ENCODE peak calls at places on chromosomes 5 and 9, in ten cellular contexts. One of them, this sample, is unnamed.
A peak's percentile ranks its signal among the peaks of the same experiment; 100 is the strongest.

GRCh38 chr5:78659714-78660113 is 11.1 kb upstream of the LHFPL2 start:
- DNase-seq in GM20000: no peak
- DNase-seq in Calu3: no peak
- DNase-seq in fibroblast of the aortic adventitia: peak; percentile 86
- DNase-seq in A673: no peak
- DNase-seq in glutamatergic neuron: no peak
- DNase-seq in suprapubic skin: no peak
- DNase-seq in natural killer cell: no peak
- DNase-seq in RWPE1: no peak
- DNase-seq in CD8-positive, alpha-beta T cell: no peak
- DNase-seq in this sample: no peak

GRCh38 chr5:151005975-151006576 is 14.3 kb upstream of the GPX3 start:
- DNase-seq in glutamatergic neuron: no peak
- DNase-seq in RWPE1: no peak
- DNase-seq in suprapubic skin: peak; percentile 92
- DNase-seq in natural killer cell: no peak
- DNase-seq in CD8-positive, alpha-beta T cell: no peak
- DNase-seq in Calu3: no peak
- DNase-seq in A673: no peak
- DNase-seq in GM20000: no peak
- DNase-seq in fibroblast of the aortic adventitia: peak; percentile 85
- DNase-seq in this sample: no peak

GRCh38 chr5:72106922-72107873 is at the start of gene MAP1B:
- DNase-seq in Calu3: peak; percentile 48
- DNase-seq in fibroblast of the aortic adventitia: peak; percentile 64
- DNase-seq in CD8-positive, alpha-beta T cell: no peak
- DNase-seq in natural killer cell: no peak
- DNase-seq in A673: peak; percentile 88
- DNase-seq in RWPE1: peak; percentile 38
- DNase-seq in glutamatergic neuron: peak; percentile 94
- DNase-seq in GM20000: peak; percentile 49
- DNase-seq in suprapubic skin: peak; percentile 81
- DNase-seq in this sample: peak; percentile 40

GRCh38 chr5:74035521-74035937 is 409.5 kb downstream of the ARHGEF28 start:
- DNase-seq in Calu3: peak; percentile 49
- DNase-seq in CD8-positive, alpha-beta T cell: no peak
- DNase-seq in suprapubic skin: no peak
- DNase-seq in A673: peak; percentile 29
- DNase-seq in GM20000: peak; percentile 36
- DNase-seq in natural killer cell: no peak
- DNase-seq in glutamatergic neuron: no peak
- DNase-seq in RWPE1: peak; percentile 60
- DNase-seq in fibroblast of the aortic adventitia: peak; percentile 80
- DNase-seq in this sample: peak; percentile 29

GRCh38 chr9:137317979-137318511 is 16.0 kb upstream of the NRARP start:
- DNase-seq in Calu3: no peak
- DNase-seq in GM20000: peak; percentile 31
- DNase-seq in glutamatergic neuron: no peak
- DNase-seq in CD8-positive, alpha-beta T cell: no peak
- DNase-seq in A673: no peak
- DNase-seq in natural killer cell: no peak
- DNase-seq in fibroblast of the aortic adventitia: no peak
- DNase-seq in RWPE1: no peak
- DNase-seq in suprapubic skin: no peak
- DNase-seq in this sample: no peak

GRCh38 chr5:96993760-96994159 is 57.9 kb downstream of the LNPEP start:
- DNase-seq in natural killer cell: no peak
- DNase-seq in RWPE1: no peak
- DNase-seq in Calu3: no peak
- DNase-seq in GM20000: no peak
- DNase-seq in fibroblast of the aortic adventitia: no peak
- DNase-seq in CD8-positive, alpha-beta T cell: no peak
- DNase-seq in glutamatergic neuron: no peak
- DNase-seq in suprapubic skin: no peak
- DNase-seq in A673: no peak
- DNase-seq in this sample: no peak

GRCh38 chr5:21817668-21818419 is 1035.3 kb downstream of the CDH12 start:
- DNase-seq in A673: peak; percentile 65
- DNase-seq in GM20000: no peak
- DNase-seq in glutamatergic neuron: no peak
- DNase-seq in natural killer cell: no peak
- DNase-seq in CD8-positive, alpha-beta T cell: no peak
- DNase-seq in Calu3: no peak
- DNase-seq in fibroblast of the aortic adventitia: peak; percentile 3
- DNase-seq in RWPE1: no peak
- DNase-seq in suprapubic skin: no peak
- DNase-seq in this sample: no peak

GRCh38 chr5:169050146-169050571 is 250.8 kb downstream of the SLIT3 start:
- DNase-seq in suprapubic skin: no peak
- DNase-seq in glutamatergic neuron: no peak
- DNase-seq in CD8-positive, alpha-beta T cell: no peak
- DNase-seq in natural killer cell: no peak
- DNase-seq in fibroblast of the aortic adventitia: peak; percentile 77
- DNase-seq in GM20000: no peak
- DNase-seq in RWPE1: peak; percentile 15
- DNase-seq in Calu3: no peak
- DNase-seq in A673: no peak
- DNase-seq in this sample: no peak

GRCh38 chr5:123665822-123666371 is 153.9 kb downstream of the CSNK1G3 start:
- DNase-seq in RWPE1: no peak
- DNase-seq in A673: peak; percentile 5
- DNase-seq in fibroblast of the aortic adventitia: no peak
- DNase-seq in natural killer cell: no peak
- DNase-seq in suprapubic skin: no peak
- DNase-seq in CD8-positive, alpha-beta T cell: no peak
- DNase-seq in glutamatergic neuron: no peak
- DNase-seq in Calu3: no peak
- DNase-seq in GM20000: no peak
- DNase-seq in this sample: no peak

GRCh38 chr5:1103505-1104326 is 8.1 kb downstream of the SLC12A7 start:
- DNase-seq in GM20000: no peak
- DNase-seq in fibroblast of the aortic adventitia: peak; percentile 35
- DNase-seq in CD8-positive, alpha-beta T cell: peak; percentile 33
- DNase-seq in natural killer cell: no peak
- DNase-seq in A673: no peak
- DNase-seq in suprapubic skin: no peak
- DNase-seq in glutamatergic neuron: no peak
- DNase-seq in RWPE1: no peak
- DNase-seq in Calu3: no peak
- DNase-seq in this sample: no peak

GRCh38 chr5:39198080-39198479 is 21.3 kb downstream of the FYB1 start:
- DNase-seq in fibroblast of the aortic adventitia: no peak
- DNase-seq in A673: no peak
- DNase-seq in natural killer cell: no peak
- DNase-seq in RWPE1: peak; percentile 83
- DNase-seq in CD8-positive, alpha-beta T cell: no peak
- DNase-seq in glutamatergic neuron: no peak
- DNase-seq in suprapubic skin: no peak
- DNase-seq in GM20000: no peak
- DNase-seq in Calu3: peak; percentile 31
- DNase-seq in this sample: no peak

GRCh38 chr5:39200081-39200480 is 19.3 kb downstream of the FYB1 start:
- DNase-seq in suprapubic skin: no peak
- DNase-seq in RWPE1: no peak
- DNase-seq in CD8-positive, alpha-beta T cell: no peak
- DNase-seq in Calu3: no peak
- DNase-seq in A673: no peak
- DNase-seq in GM20000: no peak
- DNase-seq in glutamatergic neuron: no peak
- DNase-seq in fibroblast of the aortic adventitia: no peak
- DNase-seq in natural killer cell: no peak
- DNase-seq in this sample: no peak

GRCh38 chr5:39195198-39195826 is 24.1 kb downstream of the FYB1 start:
- DNase-seq in A673: no peak
- DNase-seq in GM20000: no peak
- DNase-seq in glutamatergic neuron: no peak
- DNase-seq in natural killer cell: no peak
- DNase-seq in CD8-positive, alpha-beta T cell: no peak
- DNase-seq in fibroblast of the aortic adventitia: no peak
- DNase-seq in RWPE1: no peak
- DNase-seq in suprapubic skin: no peak
- DNase-seq in Calu3: no peak
- DNase-seq in this sample: no peak

GRCh38 chr5:39199335-39199734 is 20.0 kb downstream of the FYB1 start:
- DNase-seq in natural killer cell: no peak
- DNase-seq in Calu3: no peak
- DNase-seq in GM20000: no peak
- DNase-seq in CD8-positive, alpha-beta T cell: no peak
- DNase-seq in A673: no peak
- DNase-seq in glutamatergic neuron: no peak
- DNase-seq in fibroblast of the aortic adventitia: no peak
- DNase-seq in RWPE1: no peak
- DNase-seq in suprapubic skin: no peak
- DNase-seq in this sample: no peak

DNA sequence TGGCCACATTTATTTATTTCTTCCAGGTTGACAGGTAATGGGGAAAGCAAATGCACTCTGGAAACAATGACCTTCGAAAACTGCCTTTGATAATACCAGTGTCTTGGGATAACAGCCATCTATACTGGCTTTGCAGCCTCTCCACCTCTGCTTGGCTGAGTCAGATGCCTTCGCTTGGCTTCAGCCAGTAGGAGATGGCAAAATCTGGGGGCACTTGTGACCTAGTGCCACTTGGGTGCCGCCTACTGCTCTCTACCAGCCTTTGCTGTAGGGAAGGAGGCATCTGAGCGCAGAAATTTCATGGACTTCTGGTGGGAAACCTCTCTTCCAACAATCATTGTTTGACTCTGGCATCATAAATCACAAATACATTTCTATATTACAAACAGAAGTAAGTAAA is 21.8 kb downstream of the FYB1 start:
- DNase-seq in CD8-positive, alpha-beta T cell: peak; percentile 77
- DNase-seq in GM20000: no peak
- DNase-seq in RWPE1: no peak
- DNase-seq in suprapubic skin: no peak
- DNase-seq in A673: no peak
- DNase-seq in Calu3: no peak
- DNase-seq in glutamatergic neuron: no peak
- DNase-seq in natural killer cell: no peak
- DNase-seq in fibroblast of the aortic adventitia: no peak
- DNase-seq in this sample: no peak
- TF ChIP-seq CTCF in CD8-positive, alpha-beta T cell: no peak
- TF ChIP-seq CTCF in GM20000: no peak
- TF ChIP-seq CTCF in RWPE1: no peak
- TF ChIP-seq CTCF in suprapubic skin: no peak
- TF ChIP-seq CTCF in A673: no peak
- TF ChIP-seq CTCF in Calu3: no peak
- TF ChIP-seq CTCF in glutamatergic neuron: no peak
- TF ChIP-seq CTCF in natural killer cell: no peak
- TF ChIP-seq CTCF in fibroblast of the aortic adventitia: no peak
- TF ChIP-seq CTCF in this sample: no peak

GRCh38 chr5:6574537-6574936 is 58.3 kb downstream of the NSUN2 start:
- DNase-seq in CD8-positive, alpha-beta T cell: no peak
- DNase-seq in glutamatergic neuron: no peak
- DNase-seq in natural killer cell: no peak
- DNase-seq in suprapubic skin: peak; percentile 52
- DNase-seq in GM20000: no peak
- DNase-seq in RWPE1: no peak
- DNase-seq in A673: peak; percentile 23
- DNase-seq in fibroblast of the aortic adventitia: no peak
- DNase-seq in Calu3: no peak
- DNase-seq in this sample: no peak

GRCh38 chr5:6579535-6579934 is 53.3 kb downstream of the NSUN2 start:
- DNase-seq in fibroblast of the aortic adventitia: no peak
- DNase-seq in A673: no peak
- DNase-seq in natural killer cell: no peak
- DNase-seq in GM20000: no peak
- DNase-seq in suprapubic skin: peak; percentile 28
- DNase-seq in glutamatergic neuron: no peak
- DNase-seq in RWPE1: no peak
- DNase-seq in Calu3: no peak
- DNase-seq in CD8-positive, alpha-beta T cell: no peak
- DNase-seq in this sample: no peak

GRCh38 chr5:6574111-6574510 is 58.7 kb downstream of the NSUN2 start:
- DNase-seq in A673: no peak
- DNase-seq in fibroblast of the aortic adventitia: no peak
- DNase-seq in suprapubic skin: no peak
- DNase-seq in GM20000: no peak
- DNase-seq in RWPE1: no peak
- DNase-seq in CD8-positive, alpha-beta T cell: no peak
- DNase-seq in natural killer cell: no peak
- DNase-seq in Calu3: no peak
- DNase-seq in glutamatergic neuron: no peak
- DNase-seq in this sample: no peak

GRCh38 chr5:6578676-6579343 is 54.0 kb downstream of the NSUN2 start:
- DNase-seq in fibroblast of the aortic adventitia: peak; percentile 51
- DNase-seq in CD8-positive, alpha-beta T cell: no peak
- DNase-seq in Calu3: no peak
- DNase-seq in RWPE1: no peak
- DNase-seq in natural killer cell: no peak
- DNase-seq in glutamatergic neuron: no peak
- DNase-seq in suprapubic skin: peak; percentile 56
- DNase-seq in GM20000: no peak
- DNase-seq in A673: no peak
- DNase-seq in this sample: no peak

GRCh38 chr5:6576861-6577501 is 55.9 kb downstream of the NSUN2 start:
- DNase-seq in glutamatergic neuron: no peak
- DNase-seq in CD8-positive, alpha-beta T cell: no peak
- DNase-seq in suprapubic skin: peak; percentile 29
- DNase-seq in natural killer cell: no peak
- DNase-seq in RWPE1: peak; percentile 53
- DNase-seq in fibroblast of the aortic adventitia: peak; percentile 77
- DNase-seq in A673: peak; percentile 77
- DNase-seq in GM20000: peak; percentile 65
- DNase-seq in Calu3: peak; percentile 52
- DNase-seq in this sample: peak; percentile 62
- TF ChIP-seq CTCF in glutamatergic neuron: peak; percentile 30
- TF ChIP-seq CTCF in CD8-positive, alpha-beta T cell: no peak
- TF ChIP-seq CTCF in suprapubic skin: peak; percentile 37
- TF ChIP-seq CTCF in natural killer cell: no peak
- TF ChIP-seq CTCF in RWPE1: peak; percentile 59
- TF ChIP-seq CTCF in fibroblast of the aortic adventitia: peak; percentile 73
- TF ChIP-seq CTCF in A673: peak; percentile 72
- TF ChIP-seq CTCF in GM20000: peak; percentile 36
- TF ChIP-seq CTCF in Calu3: peak; percentile 19
- TF ChIP-seq CTCF in this sample: peak; percentile 55

GRCh38 chr9:134825025-134825424 is 55.6 kb upstream of the FCN2 start:
- DNase-seq in fibroblast of the aortic adventitia: no peak
- DNase-seq in Calu3: no peak
- DNase-seq in suprapubic skin: no peak
- DNase-seq in CD8-positive, alpha-beta T cell: no peak
- DNase-seq in A673: no peak
- DNase-seq in GM20000: no peak
- DNase-seq in RWPE1: no peak
- DNase-seq in natural killer cell: no peak
- DNase-seq in glutamatergic neuron: no peak
- DNase-seq in this sample: no peak
- TF ChIP-seq CTCF in fibroblast of the aortic adventitia: no peak
- TF ChIP-seq CTCF in Calu3: no peak
- TF ChIP-seq CTCF in suprapubic skin: no peak
- TF ChIP-seq CTCF in CD8-positive, alpha-beta T cell: no peak
- TF ChIP-seq CTCF in A673: no peak
- TF ChIP-seq CTCF in GM20000: no peak
- TF ChIP-seq CTCF in RWPE1: no peak
- TF ChIP-seq CTCF in natural killer cell: no peak
- TF ChIP-seq CTCF in glutamatergic neuron: no peak
- TF ChIP-seq CTCF in this sample: no peak

DNA sequence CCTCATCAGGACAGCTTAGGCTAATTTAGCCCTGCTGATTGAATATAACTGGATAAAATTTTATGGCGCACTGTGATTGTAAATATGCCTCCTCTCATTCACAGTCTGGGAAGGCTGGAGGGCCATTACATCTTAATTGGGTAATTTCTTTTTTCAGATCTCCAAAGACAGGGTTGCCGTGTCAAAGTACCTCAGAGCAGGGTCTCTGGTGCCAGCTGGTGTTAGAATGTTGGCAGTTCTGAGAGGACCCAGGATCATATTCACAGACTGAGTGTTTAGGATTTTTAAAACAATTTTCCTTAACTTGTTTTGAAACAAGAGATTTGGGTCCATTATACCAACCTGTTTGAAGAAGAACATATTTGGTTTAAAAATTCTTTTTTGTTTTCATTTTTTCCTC is 455.7 kb upstream of the TLE4 start:
- DNase-seq in suprapubic skin: no peak
- DNase-seq in GM20000: no peak
- DNase-seq in natural killer cell: no peak
- DNase-seq in RWPE1: no peak
- DNase-seq in A673: no peak
- DNase-seq in CD8-positive, alpha-beta T cell: no peak
- DNase-seq in Calu3: no peak
- DNase-seq in glutamatergic neuron: no peak
- DNase-seq in fibroblast of the aortic adventitia: no peak
- DNase-seq in this sample: no peak
- TF ChIP-seq CTCF in suprapubic skin: no peak
- TF ChIP-seq CTCF in GM20000: no peak
- TF ChIP-seq CTCF in natural killer cell: no peak
- TF ChIP-seq CTCF in RWPE1: no peak
- TF ChIP-seq CTCF in A673: no peak
- TF ChIP-seq CTCF in CD8-positive, alpha-beta T cell: no peak
- TF ChIP-seq CTCF in Calu3: no peak
- TF ChIP-seq CTCF in glutamatergic neuron: no peak
- TF ChIP-seq CTCF in fibroblast of the aortic adventitia: no peak
- TF ChIP-seq CTCF in this sample: no peak

This sample was measured in GM10248.